ENCODE peak calls at places on chromosomes 4 and X, in six cellular contexts. One of them, this sample, is unnamed.

GRCh38 chrX:47664737-47665136 is 5.8 kb upstream of the UXT start:
- DNase-seq in mucosa of gallbladder: no peak
- DNase-seq in Calu3: no peak
- DNase-seq in caudate nucleus: no peak
- DNase-seq in activated CD4-positive, alpha-beta T cell treated with anti-CD3 and anti-CD28 coated beads for 4 hours: no peak
- DNase-seq in NCI-H748 treated with DMSO at 0.1 percent for 48 hours: no peak
- DNase-seq in this sample: no peak

GRCh38 chr4:7892212-7893019 is 47.2 kb downstream of the AFAP1 start:
- DNase-seq in Calu3: no peak
- DNase-seq in caudate nucleus: no peak
- DNase-seq in NCI-H748 treated with DMSO at 0.1 percent for 48 hours: no peak
- DNase-seq in mucosa of gallbladder: no peak
- DNase-seq in activated CD4-positive, alpha-beta T cell treated with anti-CD3 and anti-CD28 coated beads for 4 hours: no peak
- DNase-seq in this sample: no peak

GRCh38 chrX:40105791-40106676 is 8.3 kb upstream of the BCOR start:
- DNase-seq in activated CD4-positive, alpha-beta T cell treated with anti-CD3 and anti-CD28 coated beads for 4 hours: peak; percentile 74
- DNase-seq in NCI-H748 treated with DMSO at 0.1 percent for 48 hours: peak; percentile 55
- DNase-seq in caudate nucleus: peak; percentile 75
- DNase-seq in mucosa of gallbladder: peak; percentile 65
- DNase-seq in Calu3: peak; percentile 69
- DNase-seq in this sample: peak; percentile 65

GRCh38 chrX:16882702-16883486 is 12.7 kb upstream of the RBBP7 start:
- DNase-seq in Calu3: peak; percentile 76
- DNase-seq in caudate nucleus: peak; percentile 51
- DNase-seq in NCI-H748 treated with DMSO at 0.1 percent for 48 hours: peak; percentile 66
- DNase-seq in activated CD4-positive, alpha-beta T cell treated with anti-CD3 and anti-CD28 coated beads for 4 hours: peak; percentile 72
- DNase-seq in mucosa of gallbladder: peak; percentile 64
- DNase-seq in this sample: peak; percentile 46

GRCh38 chr4:78885598-78885997 is 53.6 kb downstream of the PAQR3 start:
- DNase-seq in Calu3: no peak
- DNase-seq in NCI-H748 treated with DMSO at 0.1 percent for 48 hours: no peak
- DNase-seq in mucosa of gallbladder: no peak
- DNase-seq in activated CD4-positive, alpha-beta T cell treated with anti-CD3 and anti-CD28 coated beads for 4 hours: no peak
- DNase-seq in caudate nucleus: no peak
- DNase-seq in this sample: no peak

GRCh38 chr4:26412381-26413372 is 77.6 kb downstream of the CCKAR start:
- DNase-seq in Calu3: no peak
- DNase-seq in mucosa of gallbladder: no peak
- DNase-seq in activated CD4-positive, alpha-beta T cell treated with anti-CD3 and anti-CD28 coated beads for 4 hours: no peak
- DNase-seq in caudate nucleus: peak; percentile 7
- DNase-seq in NCI-H748 treated with DMSO at 0.1 percent for 48 hours: no peak
- DNase-seq in this sample: no peak

GRCh38 chr4:15337258-15337657 is 90.6 kb upstream of the C1QTNF7 start:
- DNase-seq in activated CD4-positive, alpha-beta T cell treated with anti-CD3 and anti-CD28 coated beads for 4 hours: no peak
- DNase-seq in caudate nucleus: no peak
- DNase-seq in NCI-H748 treated with DMSO at 0.1 percent for 48 hours: no peak
- DNase-seq in mucosa of gallbladder: no peak
- DNase-seq in Calu3: no peak
- DNase-seq in this sample: no peak

GRCh38 chr4:184826315-184827266 is 823 bp upstream of the ACSL1 start:
- DNase-seq in Calu3: no peak
- DNase-seq in mucosa of gallbladder: no peak
- DNase-seq in NCI-H748 treated with DMSO at 0.1 percent for 48 hours: no peak
- DNase-seq in caudate nucleus: no peak
- DNase-seq in activated CD4-positive, alpha-beta T cell treated with anti-CD3 and anti-CD28 coated beads for 4 hours: peak; percentile 50
- DNase-seq in this sample: peak; percentile 33

GRCh38 chr4:42497142-42497541 is 99.9 kb downstream of the SHISA3 start:
- DNase-seq in activated CD4-positive, alpha-beta T cell treated with anti-CD3 and anti-CD28 coated beads for 4 hours: no peak
- DNase-seq in NCI-H748 treated with DMSO at 0.1 percent for 48 hours: no peak
- DNase-seq in Calu3: no peak
- DNase-seq in mucosa of gallbladder: no peak
- DNase-seq in caudate nucleus: no peak
- DNase-seq in this sample: no peak

GRCh38 chr4:98778206-98778605 is 119.8 kb upstream of the TSPAN5 start:
- DNase-seq in NCI-H748 treated with DMSO at 0.1 percent for 48 hours: no peak
- DNase-seq in activated CD4-positive, alpha-beta T cell treated with anti-CD3 and anti-CD28 coated beads for 4 hours: no peak
- DNase-seq in mucosa of gallbladder: no peak
- DNase-seq in Calu3: peak; percentile 5
- DNase-seq in caudate nucleus: no peak
- DNase-seq in this sample: no peak

GRCh38 chr4:73528171-73528570 is 46.6 kb downstream of the AFM start:
- DNase-seq in NCI-H748 treated with DMSO at 0.1 percent for 48 hours: no peak
- DNase-seq in activated CD4-positive, alpha-beta T cell treated with anti-CD3 and anti-CD28 coated beads for 4 hours: no peak
- DNase-seq in caudate nucleus: no peak
- DNase-seq in mucosa of gallbladder: no peak
- DNase-seq in Calu3: no peak
- DNase-seq in this sample: no peak

GRCh38 chr4:6076391-6076790 is 58.2 kb upstream of the C4orf50 start:
- DNase-seq in caudate nucleus: no peak
- DNase-seq in activated CD4-positive, alpha-beta T cell treated with anti-CD3 and anti-CD28 coated beads for 4 hours: no peak
- DNase-seq in NCI-H748 treated with DMSO at 0.1 percent for 48 hours: no peak
- DNase-seq in Calu3: no peak
- DNase-seq in mucosa of gallbladder: no peak
- DNase-seq in this sample: no peak